ENCODE peak calls at places on chromosomes 1 and 21, in ten cellular contexts. V is tibial artery; G is ovary; J is colonic mucosa; T is PC-9; W is neural progenitor cell; Y is CD8-positive, alpha-beta T cell; K is Peyer's patch; E is iPS DF 6.9; F is heart left ventricle. B is an unnamed sample.

GRCh38 chr1:30957560-30958222 is 49.1 kb upstream of the SDC3 start:
- DNase-seq in V (no peak), G (no peak), J (no peak), T (no peak), W (no peak), Y (no peak), K (no peak), E (no peak), F (no peak), B (no peak)

GRCh38 chr1:237249120-237249519 is 207.1 kb downstream of the RYR2 start:
- DNase-seq in V (no peak), G (no peak), J (no peak), T (no peak), W (no peak), Y (no peak), K (no peak), E (no peak), F (no peak), B (no peak)

GRCh38 chr1:178192686-178193085 is 98.8 kb downstream of the RASAL2 start:
- DNase-seq in V (no peak), G (no peak), J (peak; percentile 52), T (peak; percentile 69), W (no peak), Y (no peak), K (peak; percentile 73), E (no peak), F (peak; percentile 11), B (peak; percentile 48)

GRCh38 chr1:244557565-244557964 is 95.4 kb upstream of the DESI2 start:
- DNase-seq in V (no peak), G (no peak), J (no peak), T (no peak), W (no peak), Y (no peak), K (no peak), E (no peak), F (no peak), B (no peak)

GRCh38 chr1:165816801-165817497 is 10.5 kb upstream of the UCK2 start:
- DNase-seq in V (no peak), G (no peak), J (no peak), T (no peak), W (no peak), Y (no peak), K (no peak), E (no peak), F (no peak), B (no peak)

GRCh38 chr1:70458120-70458519 is 47.1 kb downstream of the CTH start:
- DNase-seq in V (no peak), G (no peak), J (no peak), T (no peak), W (no peak), Y (no peak), K (no peak), E (no peak), F (no peak), B (no peak)

GRCh38 chr1:171985639-171986038 is 144.3 kb downstream of the DNM3 start:
- DNase-seq in V (no peak), G (no peak), J (no peak), T (peak; percentile 15), W (peak; percentile 24), Y (no peak), K (no peak), E (no peak), F (peak; percentile 8), B (no peak)

GRCh38 chr1:39081266-39082139 is 55.4 kb downstream of the NDUFS5 start:
- DNase-seq in V (no peak), G (peak; percentile 56), J (no peak), T (peak; percentile 39), W (no peak), Y (no peak), K (no peak), E (no peak), F (no peak), B (no peak)

GRCh38 chr1:226763741-226764264 is 24.7 kb upstream of the ITPKB start:
- DNase-seq in V (no peak), G (no peak), J (no peak), T (peak; percentile 44), W (no peak), Y (peak; percentile 50), K (peak; percentile 21), E (peak; percentile 41), F (no peak), B (peak; percentile 97)

GRCh38 chr21:28633803-28634572 is 358.7 kb downstream of the LTN1 start:
- DNase-seq in V (peak; percentile 70), G (no peak), J (no peak), T (no peak), W (no peak), Y (no peak), K (no peak), E (no peak), F (peak; percentile 66), B (peak; percentile 91)

GRCh38 chr21:32427958-32428623 is 15.6 kb downstream of the EVA1C start:
- DNase-seq in V (no peak), G (no peak), J (no peak), T (no peak), W (no peak), Y (no peak), K (no peak), E (no peak), F (no peak), B (no peak)

GRCh38 chr21:46116189-46116845 is 18.4 kb downstream of the COL6A2 start:
- DNase-seq in V (peak; percentile 62), G (no peak), J (no peak), T (no peak), W (no peak), Y (peak; percentile 6), K (peak; percentile 14), E (no peak), F (peak; percentile 4), B (no peak)

GRCh38 chr1:14626869-14627607 is 28.6 kb downstream of the KAZN start:
- DNase-seq in V (no peak), G (no peak), J (peak; percentile 30), T (no peak), W (peak; percentile 72), Y (no peak), K (peak; percentile 46), E (no peak), F (peak; percentile 16), B (peak; percentile 10)

GRCh38 chr1:152884085-152884484 is 6.0 kb downstream of the SMCP start:
- DNase-seq in V (no peak), G (no peak), J (no peak), T (no peak), W (no peak), Y (no peak), K (no peak), E (no peak), F (no peak), B (no peak)

GRCh38 chr1:38132681-38133080 is 86.1 kb upstream of the POU3F1 start:
- DNase-seq in V (no peak), G (no peak), J (no peak), T (no peak), W (no peak), Y (no peak), K (no peak), E (no peak), F (no peak), B (no peak)

GRCh38 chr1:87167157-87167810 is 161.4 kb upstream of the LMO4 start:
- DNase-seq in V (no peak), G (no peak), J (no peak), T (no peak), W (no peak), Y (no peak), K (no peak), E (no peak), F (no peak), B (no peak)
- H3K27ac ChIP-seq in V (no peak overlapping the region), G (no peak overlapping the region), J (no peak overlapping the region), T (no peak overlapping the region), W (no peak overlapping the region), Y (no peak overlapping the region), K (no peak overlapping the region), E (no peak overlapping the region), F (no peak overlapping the region), B (no peak overlapping the region)

DNA sequence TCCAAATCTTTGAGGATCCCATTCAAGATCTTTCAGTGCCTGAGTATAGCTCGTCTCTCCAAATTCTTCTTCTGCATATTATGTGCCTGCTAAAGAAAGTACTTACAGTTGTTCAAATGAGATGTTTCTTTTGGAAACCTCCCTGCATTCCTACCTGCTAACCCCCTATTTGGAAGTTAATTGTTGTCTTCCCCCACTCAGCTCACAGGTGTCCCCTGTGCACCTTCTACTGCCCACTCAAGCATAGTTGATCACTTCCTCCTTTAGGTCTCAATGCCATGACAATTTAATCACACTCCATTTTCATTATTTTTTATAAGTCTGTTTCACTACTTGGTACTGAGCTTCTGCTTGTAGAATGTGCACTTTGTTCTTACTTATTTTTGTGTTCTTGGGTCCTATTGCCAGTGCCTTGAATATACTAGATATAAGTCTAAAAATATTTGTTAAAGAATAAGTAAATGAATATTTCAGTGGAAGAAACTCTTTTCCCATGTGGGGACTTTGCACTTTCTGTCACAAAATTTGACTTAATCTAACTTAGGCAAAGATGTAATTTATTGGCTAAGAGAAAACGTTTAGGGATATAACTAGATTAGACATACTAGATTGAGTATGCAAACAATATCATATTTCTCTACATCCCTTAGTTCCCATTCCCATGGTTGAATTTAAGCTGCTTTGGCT is 16.2 kb upstream of the PTPRC start:
- DNase-seq in V (no peak), G (no peak), J (no peak), T (no peak), W (no peak), Y (no peak), K (no peak), E (no peak), F (no peak), B (no peak)
- H3K27ac ChIP-seq in V (no peak overlapping the region), G (no peak overlapping the region), J (peak overlapping the region; percentile 18), T (no peak overlapping the region), W (no peak overlapping the region), Y (peak overlapping the region; percentile 68), K (peak overlapping the region; percentile 72), E (no peak overlapping the region), F (no peak overlapping the region), B (no peak overlapping the region)

GRCh38 chr1:208225954-208226937 is 17.9 kb downstream of the PLXNA2 start:
- DNase-seq in V (peak; percentile 76), G (peak; percentile 60), J (no peak), T (no peak), W (no peak), Y (no peak), K (no peak), E (no peak), F (no peak), B (no peak)
- H3K27ac ChIP-seq in V (peak overlapping the region; percentile 92), G (peak overlapping the region; percentile 79), J (no peak overlapping the region), T (no peak overlapping the region), W (no peak overlapping the region), Y (no peak overlapping the region), K (no peak overlapping the region), E (no peak overlapping the region), F (peak overlapping the region; percentile 42), B (no peak overlapping the region)

GRCh38 chr1:34781071-34781843 is at the start of gene GJB3:
- DNase-seq in V (peak; percentile 66), G (no peak), J (peak; percentile 47), T (peak; percentile 70), W (peak; percentile 54), Y (no peak), K (no peak), E (no peak), F (no peak), B (no peak)
- H3K27ac ChIP-seq in V (peak within 1 kb of the TSS; percentile 8), G (no peak within 1 kb of the TSS), J (peak within 1 kb of the TSS; percentile 58), T (peak within 1 kb of the TSS; percentile 92), W (no peak within 1 kb of the TSS), Y (no peak within 1 kb of the TSS), K (peak within 1 kb of the TSS; percentile 4), E (no peak within 1 kb of the TSS), F (no peak within 1 kb of the TSS), B (peak within 1 kb of the TSS; percentile 100)

B was measured in epithelial cell of prostate.